ENCODE peak calls at places on chromosome 17, in six cellular contexts. F is stimulated activated CD4-positive, alpha-beta T cell treated with anti-CD3 and anti-CD28 coated beads, TNF-alpha, amount 100 ng/mL, for 48 hours; C is AG20443; L is CD4-positive, CD25-positive, alpha-beta regulatory T cell; T is GM04504; K is endothelial cell of umbilical vein. X is an unnamed sample.

GRCh38 chr17:7295230-7296180 is 1.1 kb upstream of the YBX2 start:
- DNase-seq in F (no peak), C (no peak), L (no peak), T (no peak), K (no peak), X (no peak)

GRCh38 chr17:61474235-61474927 is 22.2 kb downstream of the TBX4 start:
- DNase-seq in F (no peak), C (peak), L (no peak), T (no peak), K (no peak), X (no peak)

GRCh38 chr17:15463363-15463762 is 4.1 kb downstream of the CDRT4 start:
- DNase-seq in F (no peak), C (peak), L (no peak), T (no peak), K (peak), X (no peak)

GRCh38 chr17:1055751-1056645 is 59.1 kb downstream of the TIMM22 start:
- DNase-seq in F (no peak), C (peak), L (peak), T (peak), K (peak), X (no peak)

GRCh38 chr17:49224198-49224996 is 6.2 kb downstream of the PHOSPHO1 start:
- DNase-seq in F (no peak), C (no peak), L (peak), T (no peak), K (no peak), X (no peak)

GRCh38 chr17:44221072-44221861 is 1.8 kb upstream of the UBTF start:
- DNase-seq in F (peak), C (peak), L (peak), T (no peak), K (peak), X (peak)

GRCh38 chr17:61309857-61310256 is 89.8 kb upstream of the TBX2 start:
- DNase-seq in F (no peak), C (peak), L (no peak), T (peak), K (no peak), X (no peak)

GRCh38 chr17:41486809-41487530 is 2.7 kb downstream of the KRT36 start:
- DNase-seq in F (peak), C (no peak), L (no peak), T (no peak), K (peak), X (no peak)

GRCh38 chr17:69944406-69944805 is 130.6 kb upstream of the KCNJ16 start:
- DNase-seq in F (no peak), C (no peak), L (no peak), T (no peak), K (no peak), X (no peak)

GRCh38 chr17:78999056-78999768 is 10.4 kb downstream of the CANT1 start:
- DNase-seq in F (no peak), C (peak), L (no peak), T (no peak), K (no peak), X (no peak)

GRCh38 chr17:29042679-29043538 is at the start of gene PIPOX:
- DNase-seq in F (no peak), C (no peak), L (no peak), T (no peak), K (peak), X (peak)

GRCh38 chr17:67800495-67800928 is 24.8 kb upstream of the BPTF start:
- DNase-seq in F (peak), C (peak), L (peak), T (peak), K (peak), X (peak)

GRCh38 chr17:69142473-69142802 is 743 bp upstream of the ABCA6 start:
- DNase-seq in F (no peak), C (peak), L (no peak), T (peak), K (peak), X (no peak)

GRCh38 chr17:27216836-27217235 is 77.1 kb upstream of the WSB1 start:
- DNase-seq in F (no peak), C (no peak), L (no peak), T (no peak), K (no peak), X (no peak)

GRCh38 chr17:76530489-76530814 is 7.1 kb downstream of the CYGB start:
- DNase-seq in F (no peak), C (no peak), L (no peak), T (no peak), K (no peak), X (no peak)

GRCh38 chr17:77909236-77909635 is 49.3 kb upstream of the TNRC6C start:
- DNase-seq in F (no peak), C (no peak), L (no peak), T (no peak), K (no peak), X (no peak)

GRCh38 chr17:28228109-28228840 is 90.7 kb upstream of the TMEM97 start:
- DNase-seq in F (no peak), C (no peak), L (no peak), T (no peak), K (no peak), X (no peak)

GRCh38 chr17:66526827-66527226 is 224.4 kb downstream of the PRKCA start:
- DNase-seq in F (no peak), C (no peak), L (no peak), T (no peak), K (no peak), X (no peak)

GRCh38 chr17:83078378-83079339 is 750 bp upstream of the METRNL start:
- DNase-seq in F (no peak), C (peak), L (peak), T (no peak), K (no peak), X (no peak)

GRCh38 chr17:34645636-34646035 is 66.3 kb downstream of the TMEM132E start:
- DNase-seq in F (no peak), C (no peak), L (no peak), T (no peak), K (no peak), X (no peak)

GRCh38 chr17:17698371-17698770 is 17.1 kb downstream of the RAI1 start:
- DNase-seq in F (no peak), C (no peak), L (no peak), T (no peak), K (no peak), X (no peak)

GRCh38 chr17:32772453-32773025 is 104.4 kb downstream of the MYO1D start:
- DNase-seq in F (peak), C (no peak), L (no peak), T (no peak), K (no peak), X (no peak)

GRCh38 chr17:8859029-8859803 is 8.3 kb downstream of the PIK3R6 start:
- DNase-seq in F (no peak), C (peak), L (no peak), T (no peak), K (no peak), X (no peak)

GRCh38 chr17:59437766-59438165 is 106.3 kb downstream of the YPEL2 start:
- DNase-seq in F (no peak), C (no peak), L (no peak), T (no peak), K (no peak), X (no peak)

GRCh38 chr17:19905514-19905913 is 37.8 kb upstream of the ULK2 start:
- DNase-seq in F (no peak), C (no peak), L (no peak), T (no peak), K (no peak), X (no peak)

X was measured in SHP77 treated with DMSO at 0.1 percent for 48 hours.